ENCODE peak calls at places on chromosomes 4 and X, in eight cellular contexts. Z, K, X, D, A, W, I and R are unnamed samples.

GRCh38 chrX:81377329-81377728 is 175.4 kb downstream of the SH3BGRL start:
- DNase-seq in D (peak), X (no peak), Z (no peak), K (no peak), I (no peak), A (peak), W (peak), R (peak)

GRCh38 chr4:7096264-7096663 is 28.4 kb upstream of the GRPEL1 start:
- DNase-seq in X (peak), I (no peak), A (no peak), W (no peak), K (no peak), Z (no peak), D (no peak), R (no peak)

GRCh38 chr4:144709159-144709558 is 63.2 kb downstream of the HHIP start:
- DNase-seq in D (peak), I (no peak), K (no peak), A (peak), W (peak), Z (no peak), X (no peak), R (peak)

GRCh38 chr4:6271701-6272465 is 2.2 kb downstream of the WFS1 start:
- DNase-seq in Z (peak), I (no peak), K (no peak), X (peak), D (no peak), W (no peak), A (no peak), R (no peak)

GRCh38 chr4:169810325-169811323 is 52.9 kb upstream of the HPF1 start:
- DNase-seq in I (no peak), W (peak), A (peak), X (no peak), K (peak), Z (no peak), D (peak), R (peak)

GRCh38 chr4:23097251-23097650 is 404.5 kb downstream of the GBA3 start:
- DNase-seq in D (peak), W (peak), K (no peak), A (peak), I (no peak), Z (no peak), X (no peak), R (peak)

GRCh38 chr4:138959421-138959820 is 56.2 kb upstream of the NOCT start:
- DNase-seq in X (no peak), D (no peak), I (no peak), K (no peak), Z (no peak), A (peak), W (no peak), R (no peak)

GRCh38 chrX:70234355-70234754 is at the start of gene AWAT1:
- DNase-seq in D (no peak), Z (no peak), I (no peak), A (no peak), W (no peak), X (no peak), K (no peak), R (no peak)

GRCh38 chrX:47583240-47583861 is 1.1 kb downstream of the TIMP1 start:
- DNase-seq in X (no peak), A (no peak), I (no peak), K (no peak), D (no peak), Z (no peak), W (no peak), R (no peak)

GRCh38 chrX:153381684-153382532 is 19.2 kb downstream of the PNMA6E start:
- DNase-seq in X (no peak), A (peak), Z (no peak), W (peak), I (no peak), D (no peak), K (no peak), R (peak)

GRCh38 chr4:153788064-153788418 is 842 bp downstream of the SFRP2 start:
- DNase-seq in A (no peak), Z (no peak), D (no peak), W (no peak), I (no peak), K (no peak), X (no peak), R (no peak)

GRCh38 chr4:7166286-7166685 is 26.1 kb upstream of the SORCS2 start:
- DNase-seq in D (no peak), A (no peak), K (no peak), X (peak), W (no peak), I (peak), Z (peak), R (no peak)

GRCh38 chr4:8255698-8256441 is 13.7 kb upstream of the HTRA3 start:
- DNase-seq in D (no peak), Z (peak), W (no peak), K (no peak), X (no peak), A (peak), I (peak), R (peak)

GRCh38 chr4:55547461-55547770 is 707 bp upstream of the CLOCK start:
- DNase-seq in D (no peak), Z (peak), A (peak), X (peak), K (no peak), W (no peak), I (no peak), R (peak)

GRCh38 chr4:109629775-109630174 is 69.7 kb downstream of the MCUB start:
- DNase-seq in A (no peak), Z (no peak), W (no peak), I (no peak), D (no peak), K (no peak), X (no peak), R (no peak)

GRCh38 chrX:152917969-152918579 is 20.2 kb downstream of the ZNF185 start:
- DNase-seq in K (no peak), D (no peak), W (no peak), Z (no peak), I (no peak), X (no peak), A (no peak), R (no peak)

GRCh38 chrX:154751121-154751668 is 318 bp upstream of the GAB3 start:
- DNase-seq in A (no peak), W (no peak), Z (no peak), K (no peak), X (no peak), D (no peak), I (no peak), R (no peak)

GRCh38 chrX:19517965-19518364 is 2.7 kb upstream of the MAP3K15 start:
- DNase-seq in X (no peak), Z (no peak), D (no peak), A (no peak), K (no peak), I (no peak), W (no peak), R (no peak)

GRCh38 chr4:145956288-145956890 is 17.8 kb upstream of the ZNF827 start:
- DNase-seq in I (no peak), A (peak), Z (no peak), K (peak), W (no peak), X (no peak), D (no peak), R (peak)

GRCh38 chrX:53084863-53085262 is 2.7 kb downstream of the TSPYL2 start:
- DNase-seq in Z (no peak), K (no peak), D (no peak), A (no peak), I (no peak), X (no peak), W (no peak), R (no peak)

GRCh38 chr4:157222764-157223145 is 2.2 kb downstream of the GRIA2 start:
- DNase-seq in I (no peak), X (no peak), K (no peak), A (no peak), D (no peak), W (no peak), Z (no peak), R (no peak)

GRCh38 chr4:157221426-157221894 is 932 bp downstream of the GRIA2 start:
- DNase-seq in X (no peak), K (peak), I (no peak), A (no peak), D (no peak), Z (no peak), W (no peak), R (no peak)

GRCh38 chr4:157221895-157222763 is 1.6 kb downstream of the GRIA2 start:
- DNase-seq in Z (peak), A (no peak), W (no peak), D (no peak), X (peak), K (peak), I (no peak), R (no peak)

GRCh38 chr4:157217708-157218107 is 2.8 kb upstream of the GRIA2 start:
- DNase-seq in Z (no peak), A (peak), I (no peak), D (peak), K (no peak), W (no peak), X (no peak), R (no peak)

GRCh38 chr4:157220026-157220881 is at the start of gene GRIA2:
- DNase-seq in W (peak), A (peak), K (peak), Z (peak), I (no peak), X (peak), D (peak), R (peak)
- H3K4me3 ChIP-seq in W (peak), A (peak), K (peak), Z (peak), I (peak), X (peak), D (no peak), R (peak)

DNA sequence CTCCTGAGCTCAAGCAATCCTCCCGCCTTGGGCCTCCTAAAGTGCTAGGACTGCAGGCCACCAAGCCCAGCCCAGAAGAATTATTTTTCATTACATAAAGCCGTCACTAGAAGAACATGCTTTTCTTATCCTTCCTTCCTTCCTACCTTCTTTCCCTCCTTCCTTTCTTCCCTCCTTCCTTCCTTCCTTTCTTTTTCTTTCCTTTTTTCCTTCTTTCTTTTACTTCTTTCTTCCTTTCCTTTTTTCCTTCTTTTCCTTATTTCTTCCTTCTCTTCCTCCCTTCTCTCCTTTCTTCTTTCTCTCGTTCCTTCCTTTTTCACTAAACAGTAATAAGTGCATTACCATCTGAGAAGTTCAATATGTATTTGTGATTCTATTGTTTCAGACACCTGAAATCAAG is 121.4 kb downstream of the ATP10D start:
- DNase-seq in K (no peak), I (no peak), X (no peak), A (no peak), D (no peak), Z (no peak), W (no peak), R (no peak)
- H3K4me3 ChIP-seq in K (no peak), I (no peak), X (no peak), A (no peak), D (no peak), Z (no peak), W (no peak), R (no peak)

GRCh38 chr4:76998251-76998901 is 48.8 kb downstream of the SEPTIN11 start:
- DNase-seq in D (no peak), I (no peak), X (no peak), Z (no peak), K (no peak), A (peak), W (no peak), R (peak)

GRCh38 chr4:77002321-77002720 is 52.8 kb downstream of the SEPTIN11 start:
- DNase-seq in W (no peak), D (peak), A (peak), Z (no peak), X (no peak), I (no peak), K (no peak), R (no peak)

GRCh38 chr4:77003400-77003799 is 53.8 kb downstream of the SEPTIN11 start:
- DNase-seq in I (no peak), D (no peak), Z (no peak), K (no peak), A (no peak), W (no peak), X (no peak), R (no peak)

GRCh38 chr4:77002721-77003120 is 53.2 kb downstream of the SEPTIN11 start:
- DNase-seq in X (no peak), W (no peak), D (no peak), K (no peak), I (no peak), Z (no peak), A (no peak), R (no peak)

DNA sequence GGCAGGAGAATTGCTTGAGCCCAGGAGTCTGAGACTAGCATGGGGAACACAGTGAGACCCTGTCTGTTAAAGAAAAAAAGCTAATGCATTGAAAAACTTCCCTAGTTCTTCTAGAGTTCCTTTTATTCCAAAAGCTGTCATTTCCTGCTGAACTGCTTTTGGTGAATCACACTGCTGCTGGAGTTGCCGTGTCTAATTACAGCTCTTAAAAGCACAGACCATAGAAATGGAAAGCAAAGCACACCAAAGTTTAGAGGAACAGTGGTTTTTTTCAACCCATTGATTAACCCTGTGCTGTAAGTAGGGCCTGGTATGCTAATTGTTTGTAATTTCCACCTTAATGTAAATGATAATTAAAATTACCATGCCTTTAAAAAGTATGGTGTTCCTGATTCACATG is 52.4 kb downstream of the SEPTIN11 start:
- DNase-seq in K (no peak), A (peak), X (no peak), D (peak), Z (no peak), I (no peak), W (no peak), R (peak)
- H3K4me3 ChIP-seq in K (no peak), A (no peak), X (no peak), D (no peak), Z (no peak), I (no peak), W (no peak), R (no peak)

DNA sequence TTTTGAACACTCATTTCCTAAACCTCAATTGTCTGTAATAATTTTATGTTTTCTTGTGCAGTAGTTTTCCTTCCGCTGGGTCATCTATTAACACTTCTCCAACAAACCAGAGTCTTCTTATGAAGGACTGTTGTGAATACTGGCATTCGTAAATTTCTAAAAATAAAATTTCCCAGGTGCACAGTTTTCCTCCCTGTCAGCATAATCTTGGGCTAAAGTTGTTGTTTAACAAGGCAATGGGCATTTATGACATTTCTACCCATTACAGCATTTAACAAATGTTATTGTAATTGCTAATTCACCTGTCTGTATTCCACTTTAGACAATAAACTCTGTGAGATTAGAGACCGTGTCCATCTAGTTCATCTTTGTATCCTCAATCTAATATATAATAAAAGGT is 1.2 kb downstream of the SCFD2 start:
- DNase-seq in X (no peak), A (no peak), I (no peak), W (no peak), Z (no peak), K (no peak), D (no peak), R (no peak)
- H3K4me3 ChIP-seq in X (peak), A (peak), I (peak), W (peak), Z (peak), K (peak), D (peak), R (peak)

DNA sequence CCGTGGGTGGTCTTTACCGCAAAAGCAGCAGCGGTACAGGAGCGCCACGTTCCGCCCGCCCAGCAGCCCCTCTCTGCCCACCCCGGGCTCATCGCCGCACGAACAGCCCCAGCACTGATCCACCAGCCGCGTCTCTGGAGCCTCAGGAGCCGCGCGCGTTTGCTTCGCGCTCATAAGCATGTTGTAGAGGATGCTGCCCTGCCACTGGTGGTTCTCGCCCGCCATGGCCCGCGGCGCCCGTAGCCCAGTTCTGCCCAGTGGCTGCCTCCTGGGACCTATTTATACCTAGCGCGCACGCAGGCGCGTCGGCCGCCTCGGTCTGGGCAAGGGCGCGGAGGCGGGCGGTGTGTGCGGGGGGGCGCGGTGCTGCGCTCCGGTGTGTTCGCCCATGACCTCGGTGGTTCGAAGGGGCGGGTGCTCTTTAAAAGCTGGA is at the start of gene NR0B1:
- DNase-seq in W (no peak), Z (no peak), K (no peak), D (no peak), A (peak), X (peak), I (no peak), R (no peak)
- H3K4me3 ChIP-seq in W (peak), Z (peak), K (peak), D (peak), A (no peak), X (peak), I (peak), R (peak)

GRCh38 chr4:76550966-76551780 is 116.1 kb downstream of the SHROOM3 start:
- DNase-seq in D (no peak), A (no peak), W (no peak), K (no peak), X (no peak), Z (no peak), I (no peak), R (no peak)
- H3K4me3 ChIP-seq in D (no peak), A (no peak), W (no peak), K (no peak), X (no peak), Z (no peak), I (no peak), R (no peak)

GRCh38 chr4:14528921-14529320 is 473.4 kb upstream of the CPEB2 start:
- DNase-seq in W (no peak), I (no peak), X (no peak), Z (no peak), K (no peak), A (no peak), D (no peak), R (no peak)

GRCh38 chr4:14529653-14530052 is 472.6 kb upstream of the CPEB2 start:
- DNase-seq in W (no peak), D (peak), K (no peak), I (no peak), Z (no peak), A (peak), X (no peak), R (peak)

DNA sequence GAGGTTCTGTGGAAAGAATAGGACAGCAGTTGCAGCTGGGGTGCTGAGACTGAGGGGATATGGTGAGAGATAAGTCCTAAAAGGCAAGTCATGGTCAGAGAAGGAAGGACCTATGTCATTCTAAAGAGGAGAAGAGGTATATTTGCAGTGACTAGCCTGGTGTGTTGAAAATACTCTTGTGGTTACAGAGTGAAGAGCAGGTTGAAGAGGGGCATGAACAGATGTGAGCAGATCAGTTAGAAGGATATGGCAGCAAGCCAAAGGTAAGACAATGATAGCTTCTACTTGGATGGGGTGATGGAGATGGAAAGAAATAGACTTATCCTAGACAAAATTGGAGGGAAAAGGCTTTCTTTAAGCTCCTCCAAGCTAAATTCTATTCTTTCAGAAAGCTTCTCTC is 469.8 kb upstream of the CPEB2 start:
- DNase-seq in X (no peak), K (no peak), A (no peak), D (no peak), Z (no peak), W (no peak), I (no peak), R (no peak)
- H3K4me3 ChIP-seq in X (no peak), K (no peak), A (no peak), D (no peak), Z (no peak), W (no peak), I (no peak), R (no peak)

GRCh38 chr4:140427919-140428471 is 547 bp upstream of the CLGN start:
- DNase-seq in D (peak), W (no peak), A (peak), Z (no peak), X (no peak), K (no peak), I (no peak), R (no peak)
- H3K4me3 ChIP-seq in D (peak), W (peak), A (peak), Z (peak), X (peak), K (peak), I (peak), R (peak)